ENCODE peak calls at places on chromosomes 4 and X, in five cellular contexts. V, F, O, M and K are unnamed samples.
A peak's percentile ranks its signal among the peaks of the same experiment; 100 is the strongest.

GRCh38 chrX:41781500-41781899 is 57.5 kb downstream of the GPR82 start:
- DNase-seq in F (peak; percentile 31), M (peak; percentile 61), O (peak; percentile 63), V (peak; percentile 48), K (peak; percentile 39)

GRCh38 chr4:168633474-168633873 is 136.6 kb downstream of the PALLD start:
- DNase-seq in O (no peak), F (no peak), M (no peak), V (no peak), K (no peak)

GRCh38 chrX:16788477-16788876 is 2.2 kb downstream of the TXLNG start:
- DNase-seq in O (no peak), F (no peak), V (peak; percentile 37), M (peak; percentile 47), K (peak; percentile 19)

GRCh38 chr4:108889696-108890475 is 127.0 kb upstream of the ETNPPL start:
- DNase-seq in V (no peak), M (peak; percentile 6), O (no peak), F (no peak), K (no peak)

GRCh38 chr4:127748957-127749356 is 18.8 kb downstream of the SLC25A31 start:
- DNase-seq in F (no peak), O (no peak), V (no peak), M (no peak), K (no peak)

GRCh38 chr4:8296491-8296890 is 26.9 kb downstream of the HTRA3 start:
- DNase-seq in V (no peak), F (no peak), O (no peak), M (no peak), K (no peak)

GRCh38 chr4:5465956-5466355 is 242.4 kb downstream of the EVC2 start:
- DNase-seq in M (no peak), V (no peak), F (no peak), O (no peak), K (no peak)

GRCh38 chrX:23381688-23382087 is 47.0 kb downstream of the PTCHD1 start:
- DNase-seq in V (no peak), O (no peak), F (no peak), M (no peak), K (no peak)

GRCh38 chrX:53223068-53223693 is 1.8 kb downstream of the KDM5C start:
- DNase-seq in V (peak; percentile 2), O (peak; percentile 3), F (no peak), M (peak; percentile 8), K (peak; percentile 10)

GRCh38 chrX:50403903-50404302 is 66.7 kb downstream of the DGKK start:
- DNase-seq in V (no peak), F (no peak), O (no peak), M (no peak), K (no peak)

GRCh38 chr4:8606966-8607365 is 14.4 kb downstream of the CPZ start:
- DNase-seq in M (no peak), V (no peak), F (no peak), O (no peak), K (no peak)

GRCh38 chr4:55386073-55386472 is 9.7 kb upstream of the TMEM165 start:
- DNase-seq in V (peak; percentile 40), M (no peak), O (no peak), F (peak; percentile 34), K (peak; percentile 51)

GRCh38 chr4:71120831-71121524 is 127.5 kb downstream of the DCK start:
- DNase-seq in V (no peak), M (no peak), F (no peak), O (no peak), K (no peak)

GRCh38 chrX:34624416-34624815 is 32.7 kb downstream of the TMEM47 start:
- DNase-seq in O (no peak), M (peak; percentile 47), F (no peak), V (peak; percentile 2), K (no peak)

GRCh38 chr4:183628189-183628588 is 30.8 kb downstream of the RWDD4 start:
- DNase-seq in V (no peak), O (no peak), F (no peak), M (no peak), K (no peak)

GRCh38 chr4:25900901-25901500 is 13.0 kb upstream of the SMIM20 start:
- DNase-seq in M (no peak), O (no peak), V (no peak), F (no peak), K (no peak)

GRCh38 chr4:48139688-48140087 is 5.6 kb upstream of the TXK start:
- DNase-seq in O (no peak), M (peak; percentile 32), F (no peak), V (peak; percentile 28), K (no peak)

GRCh38 chrX:17595456-17596035 is 141.7 kb upstream of the SCML1 start:
- DNase-seq in O (no peak), F (no peak), V (no peak), M (peak; percentile 42), K (peak; percentile 73)

GRCh38 chrX:80708781-80709180 is 100.9 kb downstream of the BRWD3 start:
- DNase-seq in F (no peak), O (no peak), V (no peak), M (no peak), K (no peak)

GRCh38 chr4:150348079-150348478 is 233.9 kb upstream of the MAB21L2 start:
- DNase-seq in O (no peak), F (peak; percentile 41), V (peak; percentile 57), M (peak; percentile 50), K (peak; percentile 77)

GRCh38 chrX:147948531-147948930 is 32.6 kb upstream of the FMR1NB start:
- DNase-seq in M (no peak), O (no peak), V (no peak), F (no peak), K (no peak)

GRCh38 chr4:119172223-119172622 is 36.6 kb downstream of the MYOZ2 start:
- DNase-seq in F (no peak), V (no peak), O (no peak), M (no peak), K (peak; percentile 2)

GRCh38 chrX:128781506-128781905 is 729.3 kb upstream of the ACTRT1 start:
- DNase-seq in V (no peak), M (no peak), O (peak; percentile 24), F (no peak), K (peak; percentile 2)

GRCh38 chr4:132384709-132385108 is 764.4 kb upstream of the PCDH10 start:
- DNase-seq in O (no peak), M (no peak), V (no peak), F (no peak), K (peak; percentile 42)

GRCh38 chr4:148021706-148022105 is 289.8 kb downstream of the ARHGAP10 start:
- DNase-seq in O (no peak), F (no peak), V (no peak), M (peak; percentile 49), K (no peak)

GRCh38 chr4:74449571-74450297 is 4.8 kb downstream of the AREG start:
- DNase-seq in V (no peak), F (no peak), M (no peak), O (no peak), K (peak; percentile 74)

GRCh38 chrX:15512401-15512965 is 11.9 kb downstream of the BMX start:
- DNase-seq in M (no peak), V (no peak), O (no peak), F (no peak), K (peak; percentile 60)

GRCh38 chrX:15514279-15514678 is 13.7 kb downstream of the BMX start:
- DNase-seq in M (no peak), O (no peak), F (no peak), V (no peak), K (no peak)

GRCh38 chrX:15511563-15511962 is 11.0 kb downstream of the BMX start:
- DNase-seq in O (no peak), V (no peak), M (no peak), F (no peak), K (no peak)

DNA sequence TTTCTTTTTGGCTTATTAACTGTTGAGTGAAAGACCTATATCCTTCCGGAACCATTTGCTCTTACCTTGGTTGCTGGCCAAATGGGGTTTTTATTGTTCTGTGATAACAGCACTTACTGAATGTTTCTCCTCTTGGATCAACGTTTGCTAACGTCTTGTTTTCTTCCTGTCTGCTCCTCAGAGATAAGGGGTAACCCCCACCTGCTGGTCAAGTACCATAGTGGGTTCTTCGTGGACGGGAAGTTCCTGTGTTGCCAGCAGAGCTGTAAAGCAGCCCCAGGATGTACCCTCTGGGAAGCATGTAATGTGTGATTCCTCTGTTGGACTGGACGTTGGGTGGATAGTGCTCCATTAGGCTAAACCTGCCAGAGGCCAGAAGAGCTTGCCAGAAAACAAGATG is 15.3 kb downstream of the BMX start:
- DNase-seq in V (peak; percentile 77), F (no peak), O (no peak), M (no peak), K (no peak)
- H3K4me3 ChIP-seq in V (no peak overlapping the region), F (no peak overlapping the region), O (no peak overlapping the region), M (no peak overlapping the region), K (no peak overlapping the region)

GRCh38 chrX:132676102-132676501 is 187.3 kb upstream of the MBNL3 start:
- DNase-seq in V (no peak), O (no peak), M (no peak), F (no peak), K (no peak)
- TF ChIP-seq CTCF in V (no peak), O (no peak), M (no peak), F (no peak), K (no peak)

GRCh38 chrX:38221391-38221929 is 789 bp upstream of the SRPX start:
- DNase-seq in F (no peak), O (no peak), M (no peak), V (peak; percentile 38), K (no peak)
- H3K4me3 ChIP-seq in F (no peak overlapping the region), O (no peak overlapping the region), M (peak overlapping the region; percentile 77), V (peak overlapping the region; percentile 74), K (no peak overlapping the region)

GRCh38 chr4:86441175-86441960 is 81.5 kb upstream of the MAPK10 start:
- DNase-seq in O (no peak), V (no peak), F (no peak), M (peak; percentile 3), K (peak; percentile 90)
- TF ChIP-seq CTCF in O (no peak), V (no peak), F (no peak), M (no peak), K (no peak)

DNA sequence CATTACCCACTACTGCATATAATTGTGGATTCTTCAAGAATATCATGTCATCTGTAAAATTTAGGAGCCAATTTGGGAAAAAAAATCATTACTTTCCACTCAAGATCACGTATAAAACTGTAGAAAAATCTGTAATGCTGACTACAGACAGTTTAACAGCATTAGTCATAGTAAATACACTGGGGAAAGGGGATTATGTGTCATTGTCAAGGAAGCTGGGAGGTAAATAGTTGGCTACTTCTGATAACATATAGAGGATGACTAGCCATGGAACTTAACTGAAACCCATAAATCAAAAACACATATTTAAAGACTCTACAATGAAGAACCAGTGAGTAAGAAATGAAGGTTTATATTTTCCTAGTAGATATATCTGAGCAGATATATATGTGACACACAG is 1666.4 kb upstream of the IGFBP7 start:
- DNase-seq in V (no peak), O (no peak), F (no peak), M (no peak), K (peak; percentile 1)
- H3K4me3 ChIP-seq in V (no peak overlapping the region), O (no peak overlapping the region), F (no peak overlapping the region), M (no peak overlapping the region), K (no peak overlapping the region)

DNA sequence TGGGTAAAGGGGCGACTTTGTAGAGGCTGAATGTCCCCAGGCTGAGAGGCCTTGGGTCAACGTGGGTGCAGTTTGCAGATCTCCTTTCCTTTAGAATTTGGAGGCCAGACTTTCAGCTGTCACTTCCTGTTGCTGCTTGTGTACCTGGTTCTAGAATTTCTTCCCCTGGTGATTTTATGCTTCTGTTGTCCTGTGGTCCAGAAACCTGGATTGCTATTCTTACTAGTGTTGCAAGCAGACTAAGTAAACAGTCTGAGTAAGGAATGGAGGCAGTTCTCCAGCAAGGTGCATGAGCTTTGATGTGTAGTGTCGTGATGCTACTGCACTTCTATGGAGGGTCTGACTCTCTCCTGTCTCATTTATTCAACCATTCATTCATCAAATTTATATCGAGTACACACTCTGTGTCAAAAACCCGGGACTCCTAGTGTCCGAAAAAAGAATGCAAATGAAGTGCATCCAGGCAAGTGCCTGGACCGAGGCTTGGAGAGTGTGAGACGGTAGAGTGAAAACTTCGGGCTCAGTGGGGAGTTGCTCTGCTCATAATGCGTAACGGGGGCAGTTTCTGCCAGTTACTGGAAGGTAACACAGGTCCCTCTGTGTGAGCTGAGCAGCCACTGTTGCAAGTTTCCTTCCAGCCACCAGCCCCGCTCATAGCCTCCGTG is 83.3 kb downstream of the SORCS2 start:
- DNase-seq in F (no peak), M (no peak), V (no peak), O (no peak), K (no peak)
- TF ChIP-seq CTCF in F (no peak), M (no peak), V (no peak), O (no peak), K (no peak)